ENCODE peak calls at places on chromosomes 2 and 18, in seven cellular contexts. One of them, this sample, is unnamed.

GRCh38 chr18:55732227-55733106 is 144.5 kb upstream of the TCF4 start:
- DNase-seq in epithelial cell of esophagus: no peak
- DNase-seq in AG04450: no peak
- DNase-seq in astrocyte of the spinal cord: peak; percentile 58
- DNase-seq in stomach: no peak
- DNase-seq in CD8-positive, alpha-beta T cell: no peak
- DNase-seq in thyroid gland: no peak
- DNase-seq in this sample: peak; percentile 68

GRCh38 chr2:16400127-16400623 is 265.5 kb downstream of the CYRIA start:
- DNase-seq in epithelial cell of esophagus: no peak
- DNase-seq in AG04450: no peak
- DNase-seq in astrocyte of the spinal cord: no peak
- DNase-seq in stomach: no peak
- DNase-seq in CD8-positive, alpha-beta T cell: no peak
- DNase-seq in thyroid gland: peak; percentile 13
- DNase-seq in this sample: no peak

GRCh38 chr2:49248506-49248905 is 94.2 kb upstream of the FSHR start:
- DNase-seq in epithelial cell of esophagus: peak; percentile 78
- DNase-seq in AG04450: peak; percentile 87
- DNase-seq in astrocyte of the spinal cord: peak; percentile 96
- DNase-seq in stomach: no peak
- DNase-seq in CD8-positive, alpha-beta T cell: no peak
- DNase-seq in thyroid gland: no peak
- DNase-seq in this sample: peak; percentile 84

GRCh38 chr18:35376393-35376741 is 770 bp downstream of the ZNF396 start:
- DNase-seq in epithelial cell of esophagus: no peak
- DNase-seq in AG04450: no peak
- DNase-seq in astrocyte of the spinal cord: no peak
- DNase-seq in stomach: peak; percentile 50
- DNase-seq in CD8-positive, alpha-beta T cell: no peak
- DNase-seq in thyroid gland: peak; percentile 11
- DNase-seq in this sample: no peak

GRCh38 chr2:172196768-172197322 is 94.1 kb upstream of the DLX2 start:
- DNase-seq in epithelial cell of esophagus: peak; percentile 100
- DNase-seq in AG04450: no peak
- DNase-seq in astrocyte of the spinal cord: peak; percentile 79
- DNase-seq in stomach: peak; percentile 46
- DNase-seq in CD8-positive, alpha-beta T cell: peak; percentile 16
- DNase-seq in thyroid gland: no peak
- DNase-seq in this sample: peak; percentile 50

GRCh38 chr2:208352644-208353567 is 53.7 kb upstream of the PTH2R start:
- DNase-seq in epithelial cell of esophagus: no peak
- DNase-seq in AG04450: no peak
- DNase-seq in astrocyte of the spinal cord: no peak
- DNase-seq in stomach: no peak
- DNase-seq in CD8-positive, alpha-beta T cell: no peak
- DNase-seq in thyroid gland: no peak
- DNase-seq in this sample: no peak

GRCh38 chr18:9348079-9348671 is 13.6 kb downstream of the TWSG1 start:
- DNase-seq in epithelial cell of esophagus: no peak
- DNase-seq in AG04450: no peak
- DNase-seq in astrocyte of the spinal cord: peak; percentile 77
- DNase-seq in stomach: no peak
- DNase-seq in CD8-positive, alpha-beta T cell: no peak
- DNase-seq in thyroid gland: no peak
- DNase-seq in this sample: peak; percentile 62

GRCh38 chr2:207142461-207142860 is 23.3 kb downstream of the KLF7 start:
- DNase-seq in epithelial cell of esophagus: no peak
- DNase-seq in AG04450: no peak
- DNase-seq in astrocyte of the spinal cord: no peak
- DNase-seq in stomach: no peak
- DNase-seq in CD8-positive, alpha-beta T cell: no peak
- DNase-seq in thyroid gland: no peak
- DNase-seq in this sample: peak; percentile 36

GRCh38 chr2:132037527-132038178 is 124.1 kb downstream of the ANKRD30BL start:
- DNase-seq in epithelial cell of esophagus: peak; percentile 4
- DNase-seq in AG04450: no peak
- DNase-seq in astrocyte of the spinal cord: peak; percentile 5
- DNase-seq in stomach: no peak
- DNase-seq in CD8-positive, alpha-beta T cell: no peak
- DNase-seq in thyroid gland: peak; percentile 3
- DNase-seq in this sample: no peak

GRCh38 chr2:160328748-160329147 is 128.7 kb upstream of the ITGB6 start:
- DNase-seq in epithelial cell of esophagus: no peak
- DNase-seq in AG04450: no peak
- DNase-seq in astrocyte of the spinal cord: no peak
- DNase-seq in stomach: no peak
- DNase-seq in CD8-positive, alpha-beta T cell: no peak
- DNase-seq in thyroid gland: no peak
- DNase-seq in this sample: no peak

GRCh38 chr18:13280066-13280795 is 61.7 kb downstream of the LDLRAD4 start:
- DNase-seq in epithelial cell of esophagus: no peak
- DNase-seq in AG04450: no peak
- DNase-seq in astrocyte of the spinal cord: no peak
- DNase-seq in stomach: no peak
- DNase-seq in CD8-positive, alpha-beta T cell: no peak
- DNase-seq in thyroid gland: no peak
- DNase-seq in this sample: no peak

GRCh38 chr2:27977623-27978312 is 87.2 kb downstream of the BABAM2 start:
- DNase-seq in epithelial cell of esophagus: peak; percentile 84
- DNase-seq in AG04450: peak; percentile 80
- DNase-seq in astrocyte of the spinal cord: peak; percentile 94
- DNase-seq in stomach: no peak
- DNase-seq in CD8-positive, alpha-beta T cell: no peak
- DNase-seq in thyroid gland: no peak
- DNase-seq in this sample: peak; percentile 89

GRCh38 chr18:78561757-78562445 is 417.7 kb upstream of the SALL3 start:
- DNase-seq in epithelial cell of esophagus: no peak
- DNase-seq in AG04450: no peak
- DNase-seq in astrocyte of the spinal cord: peak; percentile 1
- DNase-seq in stomach: no peak
- DNase-seq in CD8-positive, alpha-beta T cell: no peak
- DNase-seq in thyroid gland: no peak
- DNase-seq in this sample: no peak

GRCh38 chr2:237299897-237300296 is 114.1 kb downstream of the COL6A3 start:
- DNase-seq in epithelial cell of esophagus: peak; percentile 98
- DNase-seq in AG04450: peak; percentile 95
- DNase-seq in astrocyte of the spinal cord: peak; percentile 99
- DNase-seq in stomach: no peak
- DNase-seq in CD8-positive, alpha-beta T cell: no peak
- DNase-seq in thyroid gland: peak; percentile 28
- DNase-seq in this sample: peak; percentile 97

GRCh38 chr2:73907840-73908452 is 15.1 kb downstream of the ACTG2 start:
- DNase-seq in epithelial cell of esophagus: peak; percentile 43
- DNase-seq in AG04450: no peak
- DNase-seq in astrocyte of the spinal cord: peak; percentile 88
- DNase-seq in stomach: no peak
- DNase-seq in CD8-positive, alpha-beta T cell: peak; percentile 51
- DNase-seq in thyroid gland: peak; percentile 6
- DNase-seq in this sample: peak; percentile 18

GRCh38 chr18:32906506-32907214 is 133.8 kb upstream of the KLHL14 start:
- DNase-seq in epithelial cell of esophagus: peak; percentile 91
- DNase-seq in AG04450: no peak
- DNase-seq in astrocyte of the spinal cord: no peak
- DNase-seq in stomach: no peak
- DNase-seq in CD8-positive, alpha-beta T cell: no peak
- DNase-seq in thyroid gland: peak; percentile 28
- DNase-seq in this sample: no peak

GRCh38 chr18:36350211-36350610 is 52.7 kb downstream of the FHOD3 start:
- DNase-seq in epithelial cell of esophagus: no peak
- DNase-seq in AG04450: no peak
- DNase-seq in astrocyte of the spinal cord: no peak
- DNase-seq in stomach: no peak
- DNase-seq in CD8-positive, alpha-beta T cell: no peak
- DNase-seq in thyroid gland: no peak
- DNase-seq in this sample: no peak

GRCh38 chr18:48835119-48835518 is 115.6 kb downstream of the SMAD7 start:
- DNase-seq in epithelial cell of esophagus: no peak
- DNase-seq in AG04450: no peak
- DNase-seq in astrocyte of the spinal cord: no peak
- DNase-seq in stomach: no peak
- DNase-seq in CD8-positive, alpha-beta T cell: no peak
- DNase-seq in thyroid gland: peak; percentile 3
- DNase-seq in this sample: no peak
- H3K4me3 ChIP-seq in epithelial cell of esophagus: no peak overlapping the region
- H3K4me3 ChIP-seq in AG04450: no peak overlapping the region
- H3K4me3 ChIP-seq in astrocyte of the spinal cord: no peak overlapping the region
- H3K4me3 ChIP-seq in stomach: no peak overlapping the region
- H3K4me3 ChIP-seq in CD8-positive, alpha-beta T cell: peak overlapping the region; percentile 8
- H3K4me3 ChIP-seq in thyroid gland: no peak overlapping the region
- H3K4me3 ChIP-seq in this sample: no peak overlapping the region

GRCh38 chr2:20725782-20726181 is 58.8 kb downstream of the GDF7 start:
- DNase-seq in epithelial cell of esophagus: no peak
- DNase-seq in AG04450: no peak
- DNase-seq in astrocyte of the spinal cord: no peak
- DNase-seq in stomach: no peak
- DNase-seq in CD8-positive, alpha-beta T cell: no peak
- DNase-seq in thyroid gland: no peak
- DNase-seq in this sample: no peak

GRCh38 chr2:20726913-20727312 is 60.0 kb downstream of the GDF7 start:
- DNase-seq in epithelial cell of esophagus: no peak
- DNase-seq in AG04450: no peak
- DNase-seq in astrocyte of the spinal cord: no peak
- DNase-seq in stomach: no peak
- DNase-seq in CD8-positive, alpha-beta T cell: no peak
- DNase-seq in thyroid gland: no peak
- DNase-seq in this sample: no peak

GRCh38 chr2:20723543-20723942 is 56.6 kb downstream of the GDF7 start:
- DNase-seq in epithelial cell of esophagus: no peak
- DNase-seq in AG04450: no peak
- DNase-seq in astrocyte of the spinal cord: peak; percentile 46
- DNase-seq in stomach: no peak
- DNase-seq in CD8-positive, alpha-beta T cell: no peak
- DNase-seq in thyroid gland: no peak
- DNase-seq in this sample: peak; percentile 29

GRCh38 chr2:20724500-20725053 is 57.6 kb downstream of the GDF7 start:
- DNase-seq in epithelial cell of esophagus: no peak
- DNase-seq in AG04450: no peak
- DNase-seq in astrocyte of the spinal cord: no peak
- DNase-seq in stomach: no peak
- DNase-seq in CD8-positive, alpha-beta T cell: no peak
- DNase-seq in thyroid gland: no peak
- DNase-seq in this sample: no peak

GRCh38 chr2:20722592-20722991 is 55.6 kb downstream of the GDF7 start:
- DNase-seq in epithelial cell of esophagus: no peak
- DNase-seq in AG04450: no peak
- DNase-seq in astrocyte of the spinal cord: no peak
- DNase-seq in stomach: no peak
- DNase-seq in CD8-positive, alpha-beta T cell: no peak
- DNase-seq in thyroid gland: no peak
- DNase-seq in this sample: no peak
- TF ChIP-seq CTCF in epithelial cell of esophagus: no peak
- TF ChIP-seq CTCF in AG04450: no peak
- TF ChIP-seq CTCF in astrocyte of the spinal cord: no peak
- TF ChIP-seq CTCF in stomach: no peak
- TF ChIP-seq CTCF in CD8-positive, alpha-beta T cell: no peak
- TF ChIP-seq CTCF in thyroid gland: no peak
- TF ChIP-seq CTCF in this sample: no peak

GRCh38 chr2:60484080-60484737 is 69.2 kb downstream of the BCL11A start:
- DNase-seq in epithelial cell of esophagus: no peak
- DNase-seq in AG04450: peak; percentile 29
- DNase-seq in astrocyte of the spinal cord: peak; percentile 46
- DNase-seq in stomach: no peak
- DNase-seq in CD8-positive, alpha-beta T cell: no peak
- DNase-seq in thyroid gland: no peak
- DNase-seq in this sample: peak; percentile 33
- H3K4me3 ChIP-seq in epithelial cell of esophagus: no peak overlapping the region
- H3K4me3 ChIP-seq in AG04450: no peak overlapping the region
- H3K4me3 ChIP-seq in astrocyte of the spinal cord: no peak overlapping the region
- H3K4me3 ChIP-seq in stomach: no peak overlapping the region
- H3K4me3 ChIP-seq in CD8-positive, alpha-beta T cell: no peak overlapping the region
- H3K4me3 ChIP-seq in thyroid gland: no peak overlapping the region
- H3K4me3 ChIP-seq in this sample: no peak overlapping the region

GRCh38 chr18:75455249-75456183 is 28.0 kb upstream of the SMIM21 start:
- DNase-seq in epithelial cell of esophagus: no peak
- DNase-seq in AG04450: no peak
- DNase-seq in astrocyte of the spinal cord: peak; percentile 43
- DNase-seq in stomach: no peak
- DNase-seq in CD8-positive, alpha-beta T cell: no peak
- DNase-seq in thyroid gland: peak; percentile 43
- DNase-seq in this sample: peak; percentile 27

GRCh38 chr18:75454022-75454795 is 26.7 kb upstream of the SMIM21 start:
- DNase-seq in epithelial cell of esophagus: no peak
- DNase-seq in AG04450: no peak
- DNase-seq in astrocyte of the spinal cord: peak; percentile 22
- DNase-seq in stomach: no peak
- DNase-seq in CD8-positive, alpha-beta T cell: no peak
- DNase-seq in thyroid gland: no peak
- DNase-seq in this sample: no peak

DNA sequence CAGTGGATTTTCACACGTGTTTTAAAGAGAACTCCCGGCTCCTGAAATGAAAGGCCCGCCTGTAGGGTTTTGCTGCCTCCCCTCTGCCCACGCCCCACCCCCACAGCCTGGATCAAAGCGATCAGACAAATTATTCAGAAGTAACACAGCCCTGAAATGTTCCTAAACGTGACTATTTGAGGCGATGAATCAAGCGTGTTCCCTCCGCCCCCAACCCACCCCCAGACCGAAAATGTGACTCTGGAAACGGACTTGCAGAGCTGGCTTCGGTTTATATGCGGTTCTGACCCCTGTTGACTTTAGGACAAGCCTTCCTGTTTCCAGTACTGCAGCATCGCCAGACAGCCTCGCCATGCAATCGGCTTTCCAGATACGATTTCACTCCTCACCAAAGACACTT is 28.8 kb upstream of the SMIM21 start:
- DNase-seq in epithelial cell of esophagus: no peak
- DNase-seq in AG04450: no peak
- DNase-seq in astrocyte of the spinal cord: peak; percentile 12
- DNase-seq in stomach: no peak
- DNase-seq in CD8-positive, alpha-beta T cell: no peak
- DNase-seq in thyroid gland: peak; percentile 7
- DNase-seq in this sample: no peak
- TF ChIP-seq CTCF in epithelial cell of esophagus: no peak
- TF ChIP-seq CTCF in AG04450: no peak
- TF ChIP-seq CTCF in astrocyte of the spinal cord: no peak
- TF ChIP-seq CTCF in stomach: no peak
- TF ChIP-seq CTCF in CD8-positive, alpha-beta T cell: no peak
- TF ChIP-seq CTCF in thyroid gland: no peak
- TF ChIP-seq CTCF in this sample: no peak

GRCh38 chr2:181678744-181679543 is 1.4 kb downstream of the NEUROD1 start:
- DNase-seq in epithelial cell of esophagus: no peak
- DNase-seq in AG04450: no peak
- DNase-seq in astrocyte of the spinal cord: no peak
- DNase-seq in stomach: no peak
- DNase-seq in CD8-positive, alpha-beta T cell: no peak
- DNase-seq in thyroid gland: no peak
- DNase-seq in this sample: no peak

GRCh38 chr2:181680055-181680936 is at the start of gene NEUROD1:
- DNase-seq in epithelial cell of esophagus: no peak
- DNase-seq in AG04450: no peak
- DNase-seq in astrocyte of the spinal cord: no peak
- DNase-seq in stomach: no peak
- DNase-seq in CD8-positive, alpha-beta T cell: no peak
- DNase-seq in thyroid gland: no peak
- DNase-seq in this sample: no peak

GRCh38 chr2:181675241-181675640 is 5.1 kb downstream of the NEUROD1 start:
- DNase-seq in epithelial cell of esophagus: no peak
- DNase-seq in AG04450: no peak
- DNase-seq in astrocyte of the spinal cord: no peak
- DNase-seq in stomach: no peak
- DNase-seq in CD8-positive, alpha-beta T cell: no peak
- DNase-seq in thyroid gland: no peak
- DNase-seq in this sample: no peak

GRCh38 chr2:181679544-181679979 is 755 bp downstream of the NEUROD1 start:
- DNase-seq in epithelial cell of esophagus: no peak
- DNase-seq in AG04450: no peak
- DNase-seq in astrocyte of the spinal cord: no peak
- DNase-seq in stomach: no peak
- DNase-seq in CD8-positive, alpha-beta T cell: no peak
- DNase-seq in thyroid gland: no peak
- DNase-seq in this sample: no peak

GRCh38 chr2:181678033-181678586 is 2.2 kb downstream of the NEUROD1 start:
- DNase-seq in epithelial cell of esophagus: peak; percentile 85
- DNase-seq in AG04450: peak; percentile 50
- DNase-seq in astrocyte of the spinal cord: peak; percentile 81
- DNase-seq in stomach: peak; percentile 61
- DNase-seq in CD8-positive, alpha-beta T cell: peak; percentile 63
- DNase-seq in thyroid gland: peak; percentile 55
- DNase-seq in this sample: peak; percentile 82
- H3K4me3 ChIP-seq in epithelial cell of esophagus: no peak overlapping the region
- H3K4me3 ChIP-seq in AG04450: no peak overlapping the region
- H3K4me3 ChIP-seq in astrocyte of the spinal cord: no peak overlapping the region
- H3K4me3 ChIP-seq in stomach: peak overlapping the region; percentile 0
- H3K4me3 ChIP-seq in CD8-positive, alpha-beta T cell: no peak overlapping the region
- H3K4me3 ChIP-seq in thyroid gland: no peak overlapping the region
- H3K4me3 ChIP-seq in this sample: no peak overlapping the region

This sample was measured in fibroblast of the aortic adventitia.